ENCODE peak calls at places on chromosomes 6 and 20, in seven cellular contexts. One of them, this sample, is unnamed.

GRCh38 chr6:143863754-143864153 is 520 bp upstream of the ZC2HC1B start:
- DNase-seq in A549: no peak
- DNase-seq in heart left ventricle: no peak
- DNase-seq in fibroblast of lung: no peak
- DNase-seq in esophagus squamous epithelium: no peak
- DNase-seq in tibial artery: no peak
- DNase-seq in IMR-90: no peak
- DNase-seq in this sample: no peak

GRCh38 chr20:58109918-58110635 is 118.4 kb downstream of the ANKRD60 start:
- DNase-seq in esophagus squamous epithelium: no peak
- DNase-seq in A549: no peak
- DNase-seq in fibroblast of lung: no peak
- DNase-seq in tibial artery: no peak
- DNase-seq in IMR-90: no peak
- DNase-seq in heart left ventricle: no peak
- DNase-seq in this sample: no peak

GRCh38 chr6:159390384-159390783 is 221.2 kb downstream of the FNDC1 start:
- DNase-seq in heart left ventricle: no peak
- DNase-seq in tibial artery: no peak
- DNase-seq in IMR-90: no peak
- DNase-seq in fibroblast of lung: peak; percentile 59
- DNase-seq in A549: no peak
- DNase-seq in esophagus squamous epithelium: no peak
- DNase-seq in this sample: no peak

GRCh38 chr6:25175216-25175615 is 104.0 kb upstream of the CARMIL1 start:
- DNase-seq in fibroblast of lung: peak; percentile 82
- DNase-seq in heart left ventricle: no peak
- DNase-seq in esophagus squamous epithelium: no peak
- DNase-seq in tibial artery: no peak
- DNase-seq in A549: peak; percentile 36
- DNase-seq in IMR-90: peak; percentile 11
- DNase-seq in this sample: no peak

GRCh38 chr20:23143098-23143497 is 57.0 kb upstream of the CD93 start:
- DNase-seq in A549: peak; percentile 66
- DNase-seq in esophagus squamous epithelium: no peak
- DNase-seq in heart left ventricle: peak; percentile 78
- DNase-seq in tibial artery: peak; percentile 85
- DNase-seq in fibroblast of lung: peak; percentile 84
- DNase-seq in IMR-90: peak; percentile 85
- DNase-seq in this sample: no peak

GRCh38 chr20:52785678-52786077 is 186.5 kb upstream of the TSHZ2 start:
- DNase-seq in fibroblast of lung: no peak
- DNase-seq in heart left ventricle: no peak
- DNase-seq in IMR-90: no peak
- DNase-seq in A549: no peak
- DNase-seq in tibial artery: peak; percentile 43
- DNase-seq in esophagus squamous epithelium: no peak
- DNase-seq in this sample: no peak

GRCh38 chr20:63138855-63139341 is 77.0 kb downstream of the YTHDF1 start:
- DNase-seq in heart left ventricle: peak; percentile 8
- DNase-seq in IMR-90: no peak
- DNase-seq in A549: no peak
- DNase-seq in fibroblast of lung: peak; percentile 76
- DNase-seq in esophagus squamous epithelium: no peak
- DNase-seq in tibial artery: no peak
- DNase-seq in this sample: no peak

GRCh38 chr6:1244941-1245340 is 67.0 kb upstream of the FOXQ1 start:
- DNase-seq in tibial artery: no peak
- DNase-seq in esophagus squamous epithelium: no peak
- DNase-seq in A549: no peak
- DNase-seq in IMR-90: no peak
- DNase-seq in heart left ventricle: no peak
- DNase-seq in fibroblast of lung: no peak
- DNase-seq in this sample: no peak

GRCh38 chr6:143774347-143774746 is 68.8 kb upstream of the LTV1 start:
- DNase-seq in IMR-90: no peak
- DNase-seq in esophagus squamous epithelium: no peak
- DNase-seq in tibial artery: no peak
- DNase-seq in A549: no peak
- DNase-seq in heart left ventricle: no peak
- DNase-seq in fibroblast of lung: no peak
- DNase-seq in this sample: no peak

GRCh38 chr6:45965007-45965406 is 50.7 kb downstream of the CLIC5 start:
- DNase-seq in IMR-90: no peak
- DNase-seq in tibial artery: no peak
- DNase-seq in heart left ventricle: no peak
- DNase-seq in esophagus squamous epithelium: no peak
- DNase-seq in fibroblast of lung: peak; percentile 72
- DNase-seq in A549: no peak
- DNase-seq in this sample: no peak

GRCh38 chr6:139927236-139927635 is 552.8 kb upstream of the CITED2 start:
- DNase-seq in A549: peak; percentile 4
- DNase-seq in IMR-90: peak; percentile 93
- DNase-seq in esophagus squamous epithelium: no peak
- DNase-seq in tibial artery: no peak
- DNase-seq in heart left ventricle: no peak
- DNase-seq in fibroblast of lung: peak; percentile 94
- DNase-seq in this sample: no peak

GRCh38 chr6:87078983-87079616 is 15.8 kb downstream of the CGA start:
- DNase-seq in IMR-90: peak; percentile 63
- DNase-seq in fibroblast of lung: peak; percentile 52
- DNase-seq in heart left ventricle: peak; percentile 65
- DNase-seq in esophagus squamous epithelium: no peak
- DNase-seq in tibial artery: peak; percentile 52
- DNase-seq in A549: peak; percentile 70
- DNase-seq in this sample: peak; percentile 63

GRCh38 chr6:25332671-25333071 is 53.5 kb downstream of the CARMIL1 start:
- DNase-seq in tibial artery: no peak
- DNase-seq in A549: no peak
- DNase-seq in heart left ventricle: no peak
- DNase-seq in fibroblast of lung: no peak
- DNase-seq in esophagus squamous epithelium: no peak
- DNase-seq in IMR-90: no peak
- DNase-seq in this sample: peak; percentile 15

GRCh38 chr20:10309326-10309725 is 90.7 kb downstream of the SNAP25 start:
- DNase-seq in IMR-90: peak; percentile 95
- DNase-seq in tibial artery: no peak
- DNase-seq in A549: peak; percentile 65
- DNase-seq in heart left ventricle: no peak
- DNase-seq in esophagus squamous epithelium: no peak
- DNase-seq in fibroblast of lung: peak; percentile 99
- DNase-seq in this sample: no peak

GRCh38 chr6:167817016-167817415 is 9.7 kb upstream of the AFDN start:
- DNase-seq in IMR-90: no peak
- DNase-seq in esophagus squamous epithelium: no peak
- DNase-seq in fibroblast of lung: no peak
- DNase-seq in heart left ventricle: no peak
- DNase-seq in tibial artery: no peak
- DNase-seq in A549: no peak
- DNase-seq in this sample: no peak

GRCh38 chr20:57953638-57954037 is 243.8 kb upstream of the PMEPA1 start:
- DNase-seq in heart left ventricle: no peak
- DNase-seq in tibial artery: no peak
- DNase-seq in IMR-90: no peak
- DNase-seq in esophagus squamous epithelium: no peak
- DNase-seq in fibroblast of lung: peak; percentile 78
- DNase-seq in A549: no peak
- DNase-seq in this sample: no peak

GRCh38 chr20:57076202-57076651 is 190.2 kb downstream of the BMP7 start:
- DNase-seq in esophagus squamous epithelium: no peak
- DNase-seq in IMR-90: no peak
- DNase-seq in A549: peak; percentile 36
- DNase-seq in heart left ventricle: no peak
- DNase-seq in fibroblast of lung: peak; percentile 86
- DNase-seq in tibial artery: no peak
- DNase-seq in this sample: no peak

GRCh38 chr6:88585081-88585692 is 378.2 kb downstream of the RNGTT start:
- DNase-seq in fibroblast of lung: no peak
- DNase-seq in IMR-90: no peak
- DNase-seq in A549: no peak
- DNase-seq in esophagus squamous epithelium: no peak
- DNase-seq in tibial artery: no peak
- DNase-seq in heart left ventricle: no peak
- DNase-seq in this sample: no peak

GRCh38 chr20:61744691-61745396 is 320.8 kb downstream of the TAF4 start:
- DNase-seq in heart left ventricle: no peak
- DNase-seq in fibroblast of lung: peak; percentile 82
- DNase-seq in tibial artery: no peak
- DNase-seq in A549: peak; percentile 30
- DNase-seq in IMR-90: peak; percentile 73
- DNase-seq in esophagus squamous epithelium: no peak
- DNase-seq in this sample: no peak

GRCh38 chr6:109059591-109060021 is 35.0 kb downstream of the SESN1 start:
- DNase-seq in tibial artery: no peak
- DNase-seq in heart left ventricle: no peak
- DNase-seq in IMR-90: peak; percentile 24
- DNase-seq in fibroblast of lung: peak; percentile 19
- DNase-seq in esophagus squamous epithelium: no peak
- DNase-seq in A549: no peak
- DNase-seq in this sample: no peak

GRCh38 chr6:118382126-118382525 is 166.0 kb upstream of the PLN start:
- DNase-seq in IMR-90: no peak
- DNase-seq in esophagus squamous epithelium: no peak
- DNase-seq in tibial artery: no peak
- DNase-seq in A549: no peak
- DNase-seq in heart left ventricle: no peak
- DNase-seq in fibroblast of lung: no peak
- DNase-seq in this sample: no peak

DNA sequence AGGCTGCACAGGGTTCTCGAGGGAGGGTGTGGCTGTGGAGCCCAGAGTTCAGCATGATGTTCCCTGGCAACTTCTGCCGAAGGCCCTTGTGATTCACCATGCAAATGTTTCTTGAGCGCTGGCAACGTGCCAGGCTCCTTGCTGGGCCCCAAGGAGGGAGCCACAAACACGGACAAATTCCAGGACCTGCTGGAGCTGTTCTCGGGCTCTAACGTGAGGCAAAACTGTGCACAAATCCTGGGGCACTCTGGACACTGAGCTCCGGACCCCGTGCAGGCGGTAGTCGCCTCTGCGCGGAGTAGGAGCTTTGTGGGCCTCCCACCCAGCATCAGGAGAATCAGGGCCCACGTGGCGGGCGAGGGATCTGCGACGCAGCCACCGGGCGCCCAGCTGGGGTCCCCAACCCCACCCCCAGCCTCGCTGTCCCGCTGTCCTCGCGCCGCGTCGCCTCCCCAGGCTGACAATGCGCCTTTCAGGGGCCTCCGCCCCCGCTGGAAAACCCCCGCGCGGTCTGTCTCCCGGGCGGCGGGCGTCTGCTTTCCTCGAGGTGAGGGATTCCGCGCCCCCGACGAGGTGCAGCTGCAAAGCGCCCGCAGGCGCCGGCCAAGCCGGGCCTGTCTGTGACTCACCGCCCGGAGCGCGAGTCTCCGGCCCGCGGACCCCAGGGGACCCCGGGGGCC is 31.7 kb upstream of the SCUBE3 start:
- DNase-seq in esophagus squamous epithelium: no peak
- DNase-seq in IMR-90: peak; percentile 61
- DNase-seq in heart left ventricle: peak; percentile 72
- DNase-seq in fibroblast of lung: peak; percentile 80
- DNase-seq in tibial artery: peak; percentile 79
- DNase-seq in A549: peak; percentile 72
- DNase-seq in this sample: no peak
- H3K27ac ChIP-seq in esophagus squamous epithelium: no peak overlapping the region
- H3K27ac ChIP-seq in IMR-90: peak overlapping the region; percentile 30
- H3K27ac ChIP-seq in heart left ventricle: peak overlapping the region; percentile 52
- H3K27ac ChIP-seq in fibroblast of lung: peak overlapping the region; percentile 39
- H3K27ac ChIP-seq in tibial artery: peak overlapping the region; percentile 93
- H3K27ac ChIP-seq in A549: peak overlapping the region; percentile 99
- H3K27ac ChIP-seq in this sample: no peak overlapping the region

GRCh38 chr6:4459981-4460380 is 316.2 kb upstream of the CDYL start:
- DNase-seq in IMR-90: no peak
- DNase-seq in fibroblast of lung: no peak
- DNase-seq in esophagus squamous epithelium: no peak
- DNase-seq in heart left ventricle: no peak
- DNase-seq in tibial artery: no peak
- DNase-seq in A549: no peak
- DNase-seq in this sample: no peak

GRCh38 chr6:4464638-4465037 is 311.6 kb upstream of the CDYL start:
- DNase-seq in heart left ventricle: no peak
- DNase-seq in esophagus squamous epithelium: no peak
- DNase-seq in IMR-90: no peak
- DNase-seq in A549: no peak
- DNase-seq in fibroblast of lung: no peak
- DNase-seq in tibial artery: no peak
- DNase-seq in this sample: no peak

GRCh38 chr6:4459032-4459431 is 317.2 kb upstream of the CDYL start:
- DNase-seq in fibroblast of lung: peak; percentile 91
- DNase-seq in IMR-90: peak; percentile 94
- DNase-seq in esophagus squamous epithelium: no peak
- DNase-seq in tibial artery: no peak
- DNase-seq in heart left ventricle: no peak
- DNase-seq in A549: peak; percentile 37
- DNase-seq in this sample: no peak

GRCh38 chr6:4466260-4466659 is 309.9 kb upstream of the CDYL start:
- DNase-seq in tibial artery: peak; percentile 23
- DNase-seq in IMR-90: peak; percentile 68
- DNase-seq in esophagus squamous epithelium: no peak
- DNase-seq in heart left ventricle: no peak
- DNase-seq in A549: no peak
- DNase-seq in fibroblast of lung: peak; percentile 53
- DNase-seq in this sample: no peak

GRCh38 chr6:4460595-4461475 is 315.4 kb upstream of the CDYL start:
- DNase-seq in fibroblast of lung: peak; percentile 58
- DNase-seq in tibial artery: peak; percentile 48
- DNase-seq in A549: no peak
- DNase-seq in heart left ventricle: peak; percentile 85
- DNase-seq in IMR-90: peak; percentile 44
- DNase-seq in esophagus squamous epithelium: no peak
- DNase-seq in this sample: peak; percentile 64
- H3K27ac ChIP-seq in fibroblast of lung: no peak overlapping the region
- H3K27ac ChIP-seq in tibial artery: peak overlapping the region; percentile 56
- H3K27ac ChIP-seq in A549: peak overlapping the region; percentile 32
- H3K27ac ChIP-seq in heart left ventricle: peak overlapping the region; percentile 58
- H3K27ac ChIP-seq in IMR-90: no peak overlapping the region
- H3K27ac ChIP-seq in esophagus squamous epithelium: peak overlapping the region; percentile 8
- H3K27ac ChIP-seq in this sample: no peak overlapping the region

GRCh38 chr6:44059359-44060342 is 67.6 kb downstream of the MRPL14 start:
- DNase-seq in fibroblast of lung: peak; percentile 93
- DNase-seq in esophagus squamous epithelium: no peak
- DNase-seq in tibial artery: no peak
- DNase-seq in A549: no peak
- DNase-seq in IMR-90: peak; percentile 59
- DNase-seq in heart left ventricle: peak; percentile 73
- DNase-seq in this sample: no peak
- H3K27ac ChIP-seq in fibroblast of lung: peak overlapping the region; percentile 96
- H3K27ac ChIP-seq in esophagus squamous epithelium: peak overlapping the region; percentile 76
- H3K27ac ChIP-seq in tibial artery: peak overlapping the region; percentile 61
- H3K27ac ChIP-seq in A549: peak overlapping the region; percentile 97
- H3K27ac ChIP-seq in IMR-90: peak overlapping the region; percentile 91
- H3K27ac ChIP-seq in heart left ventricle: peak overlapping the region; percentile 65
- H3K27ac ChIP-seq in this sample: peak overlapping the region; percentile 52

DNA sequence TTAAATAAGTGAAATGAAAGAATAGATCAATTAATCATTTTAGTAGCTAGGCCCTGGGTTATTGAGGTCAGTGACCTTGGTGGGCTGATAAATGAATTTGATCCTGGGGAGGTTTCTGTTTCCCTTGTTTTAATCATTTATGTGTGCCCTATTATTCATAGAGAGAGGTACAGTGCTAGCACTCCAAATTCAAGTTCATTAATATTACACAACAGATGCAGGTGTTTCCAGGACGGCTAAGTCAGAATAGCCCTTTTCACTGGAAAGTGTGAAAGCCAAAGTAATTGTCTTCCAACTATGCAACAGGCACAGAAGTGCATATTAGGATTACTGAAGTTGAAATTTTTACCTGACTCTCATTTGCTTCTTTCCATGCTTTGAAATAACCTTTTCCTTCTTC is 61.7 kb upstream of the SGK1 start:
- DNase-seq in fibroblast of lung: no peak
- DNase-seq in tibial artery: no peak
- DNase-seq in A549: no peak
- DNase-seq in esophagus squamous epithelium: no peak
- DNase-seq in IMR-90: no peak
- DNase-seq in heart left ventricle: no peak
- DNase-seq in this sample: no peak
- H3K27ac ChIP-seq in fibroblast of lung: no peak overlapping the region
- H3K27ac ChIP-seq in tibial artery: no peak overlapping the region
- H3K27ac ChIP-seq in A549: no peak overlapping the region
- H3K27ac ChIP-seq in esophagus squamous epithelium: peak overlapping the region; percentile 68
- H3K27ac ChIP-seq in IMR-90: no peak overlapping the region
- H3K27ac ChIP-seq in heart left ventricle: no peak overlapping the region
- H3K27ac ChIP-seq in this sample: no peak overlapping the region

This sample was measured in substantia nigra.